ENCODE peak calls at places on chromosomes 4 and X, in four cellular contexts. I is HFFc6, R is type B pancreatic cell, S is astrocyte of the cerebellum. V is an unnamed sample.

GRCh38 chr4:65383589-65384305 is 286.5 kb downstream of the EPHA5 start:
- DNase-seq in I (no peak), R (no peak), S (no peak), V (no peak)

GRCh38 chr4:145498430-145498829 is 16.8 kb downstream of the SMAD1 start:
- DNase-seq in I (no peak), R (no peak), S (no peak), V (no peak)

GRCh38 chr4:108527729-108528128 is 92.6 kb upstream of the RPL34 start:
- DNase-seq in I (no peak), R (no peak), S (no peak), V (no peak)

GRCh38 chrX:11899091-11899490 is 141.1 kb downstream of the MSL3 start:
- DNase-seq in I (no peak), R (no peak), S (peak), V (no peak)

GRCh38 chr4:138175337-138175794 is 66.8 kb downstream of the SLC7A11 start:
- DNase-seq in I (no peak), R (no peak), S (no peak), V (no peak)

GRCh38 chrX:103730746-103731508 is 20.2 kb downstream of the TMEM31 start:
- DNase-seq in I (peak), R (no peak), S (peak), V (no peak)

GRCh38 chr4:114229721-114230120 is 250.3 kb upstream of the ARSJ start:
- DNase-seq in I (no peak), R (no peak), S (no peak), V (no peak)

GRCh38 chr4:177163532-177163931 is 146.1 kb upstream of the NEIL3 start:
- DNase-seq in I (peak), R (no peak), S (peak), V (no peak)

GRCh38 chr4:123260429-123261052 is 136.1 kb upstream of the SPRY1 start:
- DNase-seq in I (no peak), R (no peak), S (no peak), V (no peak)

GRCh38 chr4:2352171-2352570 is 66.3 kb downstream of the ZFYVE28 start:
- DNase-seq in I (no peak), R (peak), S (no peak), V (peak)

GRCh38 chr4:126604273-126604867 is 1028.4 kb upstream of the INTU start:
- DNase-seq in I (peak), R (no peak), S (peak), V (no peak)

GRCh38 chr4:102526532-102526931 is 25.4 kb downstream of the NFKB1 start:
- DNase-seq in I (no peak), R (no peak), S (no peak), V (no peak)

GRCh38 chrX:65644621-65645287 is 22.7 kb upstream of the MSN start:
- DNase-seq in I (peak), R (no peak), S (peak), V (no peak)

GRCh38 chr4:27176400-27176799 is 315.8 kb downstream of the STIM2 start:
- DNase-seq in I (peak), R (no peak), S (peak), V (no peak)

GRCh38 chrX:7996414-7996813 is 69.2 kb upstream of the PNPLA4 start:
- DNase-seq in I (peak), R (no peak), S (peak), V (no peak)

GRCh38 chr4:110793890-110794588 is 171.2 kb upstream of the PITX2 start:
- DNase-seq in I (no peak), R (no peak), S (no peak), V (no peak)

GRCh38 chrX:80648023-80648422 is 161.7 kb downstream of the BRWD3 start:
- DNase-seq in I (no peak), R (no peak), S (no peak), V (no peak)

GRCh38 chr4:152021788-152022438 is 261.1 kb upstream of the GATB start:
- DNase-seq in I (no peak), R (no peak), S (no peak), V (no peak)
- TF ChIP-seq CTCF in I (no peak), R (no peak), S (no peak), V (no peak)

GRCh38 chr4:7878323-7878722 is 61.3 kb downstream of the AFAP1 start:
- DNase-seq in I (no peak), R (no peak), S (no peak), V (no peak)

GRCh38 chr4:7873881-7874280 is 65.8 kb downstream of the AFAP1 start:
- DNase-seq in I (no peak), R (no peak), S (no peak), V (no peak)

GRCh38 chr4:7874838-7875237 is 64.8 kb downstream of the AFAP1 start:
- DNase-seq in I (no peak), R (no peak), S (no peak), V (no peak)

GRCh38 chr4:7877131-7877530 is 62.5 kb downstream of the AFAP1 start:
- DNase-seq in I (no peak), R (no peak), S (no peak), V (no peak)

GRCh38 chr4:7876096-7876993 is 63.3 kb downstream of the AFAP1 start:
- DNase-seq in I (peak), R (no peak), S (no peak), V (no peak)
- TF ChIP-seq CTCF in I (peak), R (peak), S (peak), V (no peak)

GRCh38 chr4:676871-677235 is 2.5 kb downstream of the MYL5 start:
- DNase-seq in I (no peak), R (no peak), S (no peak), V (no peak)
- TF ChIP-seq CTCF in I (no peak), R (no peak), S (no peak), V (no peak)

GRCh38 chr4:174209296-174209695 is 74.2 kb downstream of the FBXO8 start:
- DNase-seq in I (no peak), R (no peak), S (no peak), V (no peak)

GRCh38 chr4:174210952-174211490 is 72.4 kb downstream of the FBXO8 start:
- DNase-seq in I (peak), R (no peak), S (no peak), V (no peak)

GRCh38 chr4:174211611-174212044 is 71.8 kb downstream of the FBXO8 start:
- DNase-seq in I (no peak), R (no peak), S (no peak), V (no peak)

GRCh38 chr4:174212061-174212460 is 71.4 kb downstream of the FBXO8 start:
- DNase-seq in I (no peak), R (no peak), S (no peak), V (no peak)

DNA sequence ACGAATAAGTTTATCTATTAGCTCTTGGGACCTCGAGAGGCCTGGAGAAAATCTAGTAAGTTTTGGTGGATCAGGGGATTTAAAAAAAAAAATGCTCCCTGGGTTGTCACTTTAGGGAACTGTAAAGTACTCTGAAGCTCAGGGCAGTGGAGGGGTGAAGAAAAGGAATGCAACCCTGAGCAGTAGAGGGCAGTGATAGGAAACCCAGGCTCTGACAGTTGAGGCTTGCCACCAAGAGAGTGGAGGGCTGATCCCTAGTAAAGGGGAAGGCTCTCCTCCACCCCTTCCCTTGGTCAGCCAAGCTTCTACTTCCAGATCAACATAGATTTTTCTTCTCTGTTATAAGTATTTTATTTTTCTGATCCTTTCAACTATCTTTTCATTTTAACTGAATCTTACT is 73.1 kb downstream of the FBXO8 start:
- DNase-seq in I (no peak), R (no peak), S (no peak), V (no peak)
- TF ChIP-seq CTCF in I (no peak), R (no peak), S (no peak), V (no peak)

DNA sequence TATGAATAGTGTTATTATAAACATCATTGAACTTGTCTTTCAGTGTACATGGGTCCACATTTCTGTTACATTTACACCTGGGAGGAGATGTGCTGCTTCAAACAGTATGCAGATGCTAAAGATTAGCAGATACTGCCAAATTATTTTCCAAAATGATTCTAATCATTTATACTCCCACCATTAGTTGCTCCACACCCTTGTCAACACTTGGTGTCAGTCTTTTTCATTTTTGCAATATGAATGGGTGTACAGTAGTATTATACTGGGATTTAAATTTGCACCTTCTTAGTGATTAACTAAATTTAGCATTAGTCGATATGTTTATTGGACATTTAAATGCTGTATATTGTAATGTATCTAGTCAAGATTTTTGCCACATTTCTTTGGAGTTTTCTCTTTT is 131.6 kb upstream of the GRID2 start:
- DNase-seq in I (no peak), R (no peak), S (no peak), V (no peak)
- TF ChIP-seq CTCF in I (peak), R (peak), S (peak), V (no peak)

GRCh38 chr4:964346-965025 is 8.9 kb downstream of the DGKQ start:
- DNase-seq in I (no peak), R (no peak), S (no peak), V (no peak)
- TF ChIP-seq CTCF in I (no peak), R (no peak), S (no peak), V (no peak)